ENCODE peak calls at places on chromosomes 1 and 21, in five cellular contexts. Y, S, V, D and M are unnamed samples.

GRCh38 chr1:26553942-26554682 is 24.6 kb downstream of the RPS6KA1 start:
- DNase-seq in V (no peak), S (no peak), Y (no peak), D (no peak), M (no peak)

GRCh38 chr1:44501022-44501910 is 96.2 kb downstream of the RNF220 start:
- DNase-seq in S (peak), Y (peak), V (no peak), D (peak), M (no peak)

GRCh38 chr1:78060857-78061563 is 15.2 kb downstream of the GIPC2 start:
- DNase-seq in Y (no peak), V (no peak), D (no peak), S (no peak), M (no peak)

GRCh38 chr1:177053648-177054047 is 110.9 kb downstream of the ASTN1 start:
- DNase-seq in S (no peak), Y (no peak), D (no peak), V (no peak), M (no peak)

GRCh38 chr1:212962509-212962908 is 12.2 kb downstream of the VASH2 start:
- DNase-seq in V (no peak), S (no peak), Y (no peak), D (peak), M (no peak)

GRCh38 chr1:9195651-9196050 is 38.9 kb upstream of the H6PD start:
- DNase-seq in Y (no peak), D (no peak), S (no peak), V (no peak), M (no peak)

GRCh38 chr1:9826616-9827015 is 2.9 kb upstream of the CLSTN1 start:
- DNase-seq in S (no peak), D (no peak), Y (no peak), V (no peak), M (no peak)

GRCh38 chr1:35179864-35180263 is 13.1 kb downstream of the SFPQ start:
- DNase-seq in S (no peak), D (no peak), V (no peak), Y (no peak), M (no peak)

GRCh38 chr21:44710756-44711326 is 531 bp downstream of the TSPEAR start:
- DNase-seq in S (no peak), D (peak), Y (peak), V (no peak), M (no peak)

GRCh38 chr1:160403244-160403643 is 2.9 kb downstream of the VANGL2 start:
- DNase-seq in S (no peak), D (no peak), Y (peak), V (no peak), M (no peak)

GRCh38 chr1:165161130-165161529 is 195.4 kb downstream of the LMX1A start:
- DNase-seq in S (no peak), Y (no peak), V (no peak), D (no peak), M (no peak)

GRCh38 chr1:75908717-75909152 is 23.5 kb downstream of the ASB17 start:
- DNase-seq in D (peak), Y (peak), S (peak), V (peak), M (peak)

GRCh38 chr1:37233606-37234005 is 199.3 kb upstream of the GRIK3 start:
- DNase-seq in S (no peak), V (no peak), Y (peak), D (no peak), M (no peak)

GRCh38 chr1:26472901-26473845 is 933 bp downstream of the HMGN2 start:
- DNase-seq in Y (peak), S (peak), D (peak), V (peak), M (peak)

GRCh38 chr1:31145581-31146117 is 80.1 kb upstream of the PUM1 start:
- DNase-seq in Y (no peak), V (no peak), D (no peak), S (no peak), M (no peak)

GRCh38 chr1:215473943-215474342 is 93.2 kb upstream of the KCTD3 start:
- DNase-seq in V (peak), S (no peak), D (no peak), Y (peak), M (peak)

DNA sequence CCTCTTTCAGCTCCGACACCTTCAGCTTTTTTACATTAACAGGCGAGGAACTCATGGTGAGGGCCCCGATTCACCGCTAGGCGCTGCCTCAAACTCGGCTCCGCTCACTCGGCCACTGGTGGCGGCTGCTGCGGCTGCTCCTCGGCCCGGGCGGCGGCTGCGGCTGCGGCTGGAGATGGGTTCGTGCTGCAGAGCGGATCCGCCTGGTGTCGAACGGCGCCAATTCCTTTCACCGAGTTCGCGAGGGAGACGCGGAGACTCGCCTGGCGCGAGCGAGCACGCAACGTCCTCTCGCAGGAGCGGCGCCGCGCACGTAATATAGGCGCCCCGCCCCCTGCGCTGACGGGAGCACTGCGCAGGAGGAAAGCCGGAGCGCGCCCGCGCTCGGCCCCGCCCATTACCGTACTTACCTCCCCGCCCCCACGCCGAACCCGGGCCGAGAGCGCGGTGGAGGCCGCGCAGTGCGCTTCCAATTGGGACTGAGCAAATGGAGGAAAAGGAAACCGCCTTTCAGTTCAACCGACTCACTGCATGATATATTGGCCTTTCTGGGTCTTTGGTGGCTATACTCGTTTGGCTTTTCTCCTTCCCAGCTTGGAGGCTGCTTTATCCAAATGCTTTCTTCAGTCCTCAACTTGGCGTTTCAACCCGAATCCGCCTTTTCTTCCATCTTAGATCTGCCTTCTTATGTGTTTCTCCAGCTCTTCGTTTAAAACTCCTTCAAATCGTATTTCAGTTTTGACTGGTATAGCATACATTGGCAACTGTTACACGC is at the start of gene HNRNPU:
- DNase-seq in D (peak), S (peak), Y (peak), V (peak), M (peak)
- H4K8ac ChIP-seq in D (no peak), S (peak), Y (no peak), V (peak), M (peak)

DNA sequence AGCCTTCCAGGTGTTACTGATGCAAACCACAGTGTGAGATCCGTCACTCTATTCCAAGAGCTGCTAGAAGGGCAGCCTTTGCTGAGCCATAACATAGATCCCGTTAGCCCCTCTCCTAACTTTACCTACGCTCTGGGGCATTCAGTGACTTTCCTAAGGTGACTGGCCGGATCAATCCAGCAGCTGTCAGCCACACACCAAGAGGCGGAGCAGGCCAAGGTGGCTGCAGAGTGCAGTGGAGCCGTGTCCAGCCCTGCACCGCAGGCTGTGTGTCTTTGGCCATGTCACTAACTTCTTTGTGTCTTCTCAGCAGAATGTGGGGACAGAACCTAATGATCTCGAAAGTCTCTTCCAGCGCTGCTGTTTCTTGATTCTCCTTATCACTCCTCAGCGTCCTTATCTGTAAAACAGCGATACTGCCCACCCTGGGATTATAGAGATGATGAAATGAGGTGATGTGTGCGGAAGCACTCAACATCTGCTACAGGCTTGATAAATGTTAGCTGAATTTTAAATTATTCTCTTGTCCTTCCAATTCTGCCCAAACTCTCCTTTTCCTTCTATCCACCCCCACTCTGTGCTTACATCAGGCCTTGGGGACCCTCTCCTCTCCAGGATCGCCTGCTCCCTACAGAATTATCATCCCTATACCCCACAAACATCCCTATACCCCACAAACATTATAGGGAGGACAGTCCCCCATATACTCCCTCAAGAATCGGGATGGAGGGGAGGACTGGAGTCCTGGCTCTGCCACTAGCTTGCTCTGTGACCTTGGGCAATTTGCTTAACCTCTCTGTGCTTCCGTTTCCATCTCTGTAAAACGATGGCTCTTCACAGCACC is 25.8 kb upstream of the LRRN2 start:
- DNase-seq in S (no peak), V (no peak), D (peak), Y (peak), M (no peak)
- H4K8ac ChIP-seq in S (no peak), V (no peak), D (no peak), Y (no peak), M (no peak)

GRCh38 chr1:110411173-110411572 is 3.7 kb upstream of the LAMTOR5 start:
- DNase-seq in S (no peak), V (no peak), Y (no peak), D (no peak), M (no peak)
- H4K8ac ChIP-seq in S (no peak), V (no peak), Y (no peak), D (no peak), M (peak)

GRCh38 chr1:6269271-6269996 is 8.5 kb upstream of the GPR153 start:
- DNase-seq in S (no peak), Y (no peak), V (no peak), D (no peak), M (no peak)
- H4K8ac ChIP-seq in S (no peak), Y (no peak), V (no peak), D (no peak), M (no peak)

DNA sequence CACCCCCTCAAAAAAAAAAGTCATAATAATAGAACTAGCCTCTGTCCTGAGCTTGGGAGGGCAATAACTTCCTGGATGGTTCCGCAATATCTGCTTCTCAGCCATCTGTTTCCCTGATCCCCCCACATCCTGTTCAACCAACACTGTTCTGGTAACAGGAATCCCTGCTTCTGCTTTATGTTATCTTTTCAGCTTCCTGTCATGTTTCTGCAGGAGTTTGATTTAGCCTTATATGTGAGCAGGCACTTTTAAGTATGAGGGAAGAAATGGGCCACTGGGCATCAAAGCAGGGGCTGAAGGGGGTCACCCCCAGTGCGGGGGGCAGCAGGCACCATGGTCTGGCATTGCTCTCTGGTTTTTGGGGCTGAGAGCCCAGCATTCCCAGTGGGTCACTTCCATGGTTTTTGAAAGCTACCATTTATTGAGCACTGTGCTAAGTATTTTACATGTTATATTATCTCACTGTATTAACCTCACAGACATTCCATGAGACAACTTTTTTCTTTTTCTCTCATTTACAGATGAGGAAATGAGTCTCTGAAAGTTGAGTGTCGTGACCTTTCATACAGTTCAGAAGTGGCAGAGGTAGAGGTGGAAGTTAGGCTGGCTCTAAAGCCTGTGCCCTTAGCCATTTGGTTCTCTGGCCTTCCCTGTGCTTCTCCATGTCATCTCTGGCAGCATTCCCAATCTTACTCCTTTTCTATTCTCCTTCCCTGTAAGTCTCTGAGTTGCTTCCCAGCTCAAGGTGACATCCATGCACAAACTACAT is 61.9 kb downstream of the DNTTIP2 start:
- DNase-seq in V (peak), D (no peak), S (no peak), Y (peak), M (peak)
- H4K8ac ChIP-seq in V (no peak), D (no peak), S (no peak), Y (no peak), M (peak)

DNA sequence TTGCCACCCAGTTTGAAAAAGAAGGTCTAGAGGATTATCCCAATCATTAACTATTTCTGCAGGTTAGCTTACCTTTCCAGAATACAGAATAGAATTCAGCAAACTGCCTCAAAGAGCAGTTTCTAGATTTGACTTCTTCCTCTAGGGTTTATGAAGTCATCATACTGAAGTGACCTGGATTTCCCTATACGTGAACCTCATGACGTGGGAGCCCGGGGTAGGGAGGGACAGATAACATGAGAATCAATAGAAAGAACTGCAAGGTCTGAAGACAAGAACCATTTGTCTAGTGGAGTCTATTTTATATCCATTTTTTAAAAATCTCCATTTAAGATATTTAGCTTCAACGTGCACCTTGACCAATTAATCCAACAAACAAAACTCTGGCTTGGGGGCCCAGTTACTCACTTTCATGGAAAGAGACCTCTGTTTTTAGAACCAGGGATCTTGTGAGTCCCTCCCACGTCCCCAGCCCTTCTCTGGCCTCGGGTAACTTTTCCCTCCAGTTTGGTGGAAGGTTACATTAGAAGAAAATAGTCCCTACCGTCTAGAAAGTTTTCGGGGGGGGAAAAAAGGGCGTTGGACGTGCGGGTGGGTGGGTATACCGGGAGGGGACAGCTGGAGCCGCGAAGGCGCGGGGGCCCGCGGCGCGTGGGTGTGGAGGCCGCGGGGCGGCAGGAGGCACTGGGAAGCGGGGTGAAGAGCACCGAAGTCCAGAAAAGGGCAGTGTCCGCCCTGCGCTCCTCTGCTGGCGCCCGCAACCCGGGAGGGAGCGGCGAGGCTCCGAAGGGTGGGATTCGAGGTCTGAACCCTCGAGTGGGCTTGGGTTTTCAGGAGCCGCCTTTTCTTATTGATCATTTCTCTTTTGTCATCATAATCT is 13.8 kb upstream of the POGZ start:
- DNase-seq in Y (peak), V (peak), S (peak), D (peak), M (peak)
- H4K8ac ChIP-seq in Y (peak), V (peak), S (no peak), D (no peak), M (peak)

GRCh38 chr1:67213948-67214347 is 47.7 kb downstream of the IL23R start:
- DNase-seq in S (no peak), Y (no peak), D (no peak), V (no peak), M (no peak)
- H4K8ac ChIP-seq in S (no peak), Y (no peak), D (no peak), V (no peak), M (no peak)

DNA sequence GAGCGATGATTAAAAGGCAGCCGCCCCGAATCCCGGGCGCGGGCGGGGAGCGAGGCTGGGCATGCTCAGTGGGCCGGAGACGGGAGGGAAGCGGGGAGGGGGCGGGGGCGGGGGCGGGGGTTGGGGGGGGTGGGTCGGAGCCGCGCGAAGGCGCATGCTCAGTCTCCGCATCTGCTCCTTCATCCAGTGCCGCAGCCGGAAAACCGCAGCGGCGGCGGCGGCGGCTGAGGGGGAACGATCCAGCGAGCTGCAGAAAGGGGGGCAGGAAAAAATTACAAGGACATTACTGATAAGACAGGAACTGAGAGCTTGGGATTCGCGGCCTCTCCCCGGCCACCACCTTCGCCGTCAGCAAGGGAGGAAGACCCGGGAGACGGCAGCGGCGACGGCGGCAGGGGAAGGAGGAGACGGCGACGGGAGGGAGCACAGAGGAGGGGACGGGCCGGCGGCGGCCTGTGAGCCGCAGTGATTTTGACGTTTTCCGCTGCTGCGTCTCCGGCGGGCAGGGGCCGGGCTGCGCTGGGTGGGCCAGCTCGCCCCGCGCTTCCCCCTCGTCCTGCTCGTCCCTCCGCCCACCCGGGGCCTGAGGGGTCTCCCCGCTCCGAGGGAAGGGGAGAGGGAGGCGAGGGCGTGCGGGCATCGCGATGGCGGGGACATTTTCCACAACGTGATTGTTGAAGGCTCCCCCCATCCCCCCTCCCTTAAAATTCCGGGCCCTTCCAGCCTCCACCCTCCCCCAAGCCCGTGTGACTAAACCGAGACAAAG is at the start of gene CAMSAP2:
- DNase-seq in D (peak), S (peak), V (peak), Y (peak), M (peak)
- H4K8ac ChIP-seq in D (no peak), S (no peak), V (peak), Y (no peak), M (peak)